ENCODE peak calls at places on chromosomes 3 and 15, in four cellular contexts. L is mucosa of descending colon, B is tibial artery, M is adipocyte. K is an unnamed sample. For H3K4me1, the result is how much of the 10 kb centered on the place peaks cover.

GRCh38 chr15:50906954-50907865 is 1.3 kb upstream of the AP4E1 start:
- DNase-seq in B (no peak), M (peak), L (no peak), K (no peak)

GRCh38 chr3:115975353-115975752 is 352.0 kb downstream of the GAP43 start:
- DNase-seq in M (peak), L (no peak), B (no peak), K (no peak)

GRCh38 chr15:47587938-47588817 is 129.1 kb upstream of the SEMA6D start:
- DNase-seq in B (no peak), L (no peak), M (no peak), K (no peak)

GRCh38 chr15:56390739-56391267 is 25.6 kb downstream of the TEX9 start:
- DNase-seq in L (no peak), B (no peak), M (no peak), K (no peak)

GRCh38 chr15:29854413-29854812 is 32.1 kb upstream of the TJP1 start:
- DNase-seq in L (no peak), M (peak), B (no peak), K (no peak)

GRCh38 chr15:57611938-57612337 is 20.2 kb downstream of the MYZAP start:
- DNase-seq in L (no peak), B (peak), M (peak), K (peak)

GRCh38 chr3:35223636-35224035 is 415.7 kb upstream of the ARPP21 start:
- DNase-seq in B (no peak), M (peak), L (no peak), K (no peak)

GRCh38 chr3:140499114-140499757 is 178.6 kb upstream of the TRIM42 start:
- DNase-seq in B (no peak), M (peak), L (no peak), K (no peak)

GRCh38 chr3:184568918-184569829 is 7.6 kb downstream of the EPHB3 start:
- DNase-seq in L (peak), B (peak), M (peak), K (peak)

GRCh38 chr15:51382787-51383186 is 41.3 kb downstream of the GLDN start:
- DNase-seq in L (no peak), B (no peak), M (peak), K (no peak)

GRCh38 chr3:127056976-127057375 is 74.1 kb downstream of the PLXNA1 start:
- DNase-seq in M (no peak), B (no peak), L (no peak), K (no peak)

GRCh38 chr15:80876034-80876433 is 96.9 kb downstream of the CEMIP start:
- DNase-seq in M (no peak), L (no peak), B (peak), K (no peak)

GRCh38 chr3:60919296-60919695 is 332.0 kb downstream of the FHIT start:
- DNase-seq in B (no peak), L (no peak), M (no peak), K (no peak)

GRCh38 chr3:104939196-104939595 is 427.5 kb upstream of the ALCAM start:
- DNase-seq in L (no peak), B (no peak), M (peak), K (no peak)

GRCh38 chr3:142597898-142598297 is 1.7 kb downstream of the PLS1 start:
- DNase-seq in M (no peak), L (no peak), B (no peak), K (no peak)

GRCh38 chr15:50816191-50816590 is 50.7 kb upstream of the SPPL2A start:
- DNase-seq in M (no peak), L (peak), B (no peak), K (no peak)

GRCh38 chr3:15542641-15543040 is 21.1 kb upstream of the COLQ start:
- DNase-seq in B (no peak), M (no peak), L (no peak), K (no peak)

GRCh38 chr3:51675201-51675611 is 4.2 kb downstream of the TEX264 start:
- DNase-seq in B (no peak), M (peak), L (no peak), K (no peak)

GRCh38 chr15:68712886-68713285 is 107.8 kb downstream of the ANP32A start:
- DNase-seq in B (no peak), M (no peak), L (no peak), K (no peak)

GRCh38 chr3:133162906-133163305 is 124.7 kb downstream of the TMEM108 start:
- DNase-seq in L (no peak), B (no peak), M (no peak), K (no peak)

GRCh38 chr3:149600619-149601018 is 57.2 kb downstream of the WWTR1 start:
- DNase-seq in B (no peak), L (no peak), M (no peak), K (no peak)

GRCh38 chr3:55061619-55062018 is 133.8 kb upstream of the LRTM1 start:
- DNase-seq in M (no peak), B (no peak), L (no peak), K (no peak)

GRCh38 chr3:160260587-160261270 is 35.5 kb downstream of the C3orf80 start:
- DNase-seq in L (no peak), B (no peak), M (peak), K (no peak)

GRCh38 chr15:87212041-87212440 is 1044.5 kb downstream of the NTRK3 start:
- DNase-seq in B (no peak), L (no peak), M (peak), K (no peak)

GRCh38 chr3:196524527-196524926 is 9.4 kb upstream of the SMCO1 start:
- DNase-seq in B (no peak), L (no peak), M (peak), K (no peak)

GRCh38 chr3:9211155-9211950 is 38.1 kb downstream of the SRGAP3 start:
- DNase-seq in M (peak), L (no peak), B (no peak), K (no peak)

GRCh38 chr15:57245130-57245529 is 131.2 kb upstream of the CGNL1 start:
- DNase-seq in M (no peak), B (no peak), L (no peak), K (no peak)

GRCh38 chr15:51161491-51162260 is 67.0 kb upstream of the TNFAIP8L3 start:
- DNase-seq in M (no peak), B (no peak), L (no peak), K (no peak)

GRCh38 chr3:154642066-154642619 is 212.2 kb upstream of the GPR149 start:
- DNase-seq in L (no peak), B (no peak), M (no peak), K (no peak)
- H3K4me1 ChIP-seq in L (under half), B (under half), M (under half), K (under half)

GRCh38 chr3:45599424-45599886 is 4.9 kb downstream of the LIMD1 start:
- DNase-seq in B (no peak), M (no peak), L (peak), K (no peak)
- H3K4me1 ChIP-seq in B (under half), M (under half), L (under half), K (under half)

GRCh38 chr15:90040618-90041017 is 39.5 kb downstream of the ZNF710 start:
- DNase-seq in M (no peak), B (no peak), L (peak), K (no peak)

GRCh38 chr15:90037961-90038633 is 37.0 kb downstream of the ZNF710 start:
- DNase-seq in B (no peak), L (no peak), M (peak), K (no peak)

GRCh38 chr15:90037510-90037860 is 36.4 kb downstream of the ZNF710 start:
- DNase-seq in L (no peak), B (no peak), M (peak), K (no peak)

GRCh38 chr15:90038639-90039095 is 37.5 kb downstream of the ZNF710 start:
- DNase-seq in B (no peak), L (no peak), M (no peak), K (no peak)

DNA sequence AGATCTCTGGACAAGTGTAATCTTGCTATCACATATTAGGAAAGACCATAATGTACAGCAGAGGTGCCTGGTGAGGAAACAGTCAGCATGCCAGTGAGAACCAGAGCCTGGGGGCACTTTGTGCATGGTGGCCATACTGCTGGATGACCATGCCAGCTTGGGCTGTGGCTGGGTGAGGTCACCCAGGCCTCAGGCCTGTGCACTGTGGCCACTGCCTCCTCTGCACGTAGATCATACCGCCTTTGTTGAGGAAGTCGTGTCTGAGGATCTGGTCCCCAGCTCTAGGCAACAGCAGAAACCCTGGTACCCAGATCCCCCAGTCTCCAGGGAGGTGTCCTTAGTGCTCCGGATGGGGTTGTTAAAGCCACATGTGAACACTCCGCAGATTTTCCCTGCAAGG is 38.9 kb downstream of the ZNF710 start:
- DNase-seq in M (no peak), B (no peak), L (no peak), K (no peak)
- H3K4me1 ChIP-seq in M (under half), B (under half), L (under half), K (under half)

GRCh38 chr3:45123030-45123429 is 23.1 kb downstream of the CDCP1 start:
- DNase-seq in M (peak), B (no peak), L (no peak), K (no peak)

GRCh38 chr3:45123841-45124269 is 22.3 kb downstream of the CDCP1 start:
- DNase-seq in B (no peak), L (no peak), M (peak), K (peak)

GRCh38 chr3:45124956-45125355 is 21.2 kb downstream of the CDCP1 start:
- DNase-seq in B (no peak), M (no peak), L (no peak), K (no peak)

GRCh38 chr3:45125550-45126026 is 20.6 kb downstream of the CDCP1 start:
- DNase-seq in B (no peak), L (no peak), M (no peak), K (no peak)

DNA sequence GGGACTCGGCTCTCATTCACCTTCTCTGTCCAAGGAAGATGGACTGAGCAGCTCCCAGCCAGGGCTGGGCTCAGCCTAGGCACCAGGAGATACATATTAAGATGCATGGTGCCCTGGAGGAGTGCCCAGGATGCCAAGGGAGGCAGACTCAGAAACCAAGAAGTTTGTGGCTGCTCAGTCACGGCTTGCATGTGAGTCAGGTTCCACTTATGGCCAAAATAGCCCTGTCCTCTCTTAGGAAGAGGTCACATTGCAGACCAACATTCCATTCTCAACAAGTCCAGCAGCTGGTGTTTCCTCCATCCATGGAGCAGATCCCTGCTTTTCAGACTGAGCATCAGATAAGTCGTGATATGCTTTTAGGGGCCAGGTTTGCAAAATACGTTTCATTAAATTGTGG is 21.8 kb downstream of the CDCP1 start:
- DNase-seq in B (no peak), L (no peak), M (peak), K (peak)
- H3K4me1 ChIP-seq in B (under half), L (under half), M (under half), K (under half)

DNA sequence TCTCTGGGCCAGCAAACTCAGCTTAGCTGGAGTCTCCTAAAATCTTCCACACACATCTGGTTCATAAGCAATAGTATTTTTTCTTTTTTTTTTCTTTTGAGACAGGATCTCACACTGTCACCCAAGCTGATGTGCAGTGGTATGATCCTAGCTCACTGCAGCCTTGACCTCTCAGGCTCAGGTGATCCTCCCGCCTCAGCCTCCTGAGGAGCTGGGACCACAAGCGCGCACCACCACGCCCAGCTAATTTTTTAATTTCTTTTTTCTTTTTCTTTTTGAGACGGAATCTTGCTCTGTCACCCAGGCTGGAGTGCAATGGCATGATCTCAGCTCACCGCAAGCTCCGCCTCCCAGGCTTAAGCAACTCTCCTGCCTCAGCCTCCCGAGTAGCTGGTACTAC is 34.3 kb downstream of the RNU5B-1 start:
- DNase-seq in B (no peak), M (no peak), L (no peak), K (no peak)
- H3K4me1 ChIP-seq in B (under half), M (under half), L (under half), K (under half)

GRCh38 chr3:33425456-33425855 is 14.7 kb downstream of the UBP1 start:
- DNase-seq in L (no peak), M (no peak), B (no peak), K (no peak)
- H3K4me1 ChIP-seq in L (under half), M (under half), B (under half), K (under half)

GRCh38 chr15:71335591-71335990 is 220.3 kb downstream of the THSD4 start:
- DNase-seq in B (no peak), M (no peak), L (no peak), K (no peak)

GRCh38 chr15:71333839-71334238 is 218.6 kb downstream of the THSD4 start:
- DNase-seq in M (peak), L (no peak), B (no peak), K (no peak)

GRCh38 chr15:71332605-71333004 is 217.3 kb downstream of the THSD4 start:
- DNase-seq in L (no peak), B (no peak), M (no peak), K (no peak)

GRCh38 chr15:71334874-71335273 is 219.6 kb downstream of the THSD4 start:
- DNase-seq in B (no peak), M (no peak), L (no peak), K (no peak)

DNA sequence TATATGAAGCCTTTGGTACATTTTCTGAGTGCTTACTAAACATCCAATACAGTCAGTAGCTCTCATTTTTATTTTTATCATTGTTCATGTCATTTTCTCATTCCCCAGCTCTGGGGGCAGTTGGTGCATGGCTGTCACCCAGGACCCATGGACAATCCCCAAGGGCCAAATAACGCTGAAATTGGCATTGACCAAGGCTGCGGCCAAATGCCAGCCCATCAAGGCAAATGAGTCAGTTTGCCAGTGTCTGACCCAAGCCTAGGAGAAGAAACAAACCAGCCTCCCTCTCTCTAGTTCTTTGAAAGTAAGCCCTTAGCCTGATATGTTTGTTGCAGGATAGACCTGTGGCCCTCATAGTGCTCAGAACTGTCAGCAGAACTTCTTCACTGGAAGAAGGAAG is 219.2 kb downstream of the THSD4 start:
- DNase-seq in B (peak), L (no peak), M (no peak), K (peak)
- H3K4me1 ChIP-seq in B (under half), L (under half), M (under half), K (under half)

DNA sequence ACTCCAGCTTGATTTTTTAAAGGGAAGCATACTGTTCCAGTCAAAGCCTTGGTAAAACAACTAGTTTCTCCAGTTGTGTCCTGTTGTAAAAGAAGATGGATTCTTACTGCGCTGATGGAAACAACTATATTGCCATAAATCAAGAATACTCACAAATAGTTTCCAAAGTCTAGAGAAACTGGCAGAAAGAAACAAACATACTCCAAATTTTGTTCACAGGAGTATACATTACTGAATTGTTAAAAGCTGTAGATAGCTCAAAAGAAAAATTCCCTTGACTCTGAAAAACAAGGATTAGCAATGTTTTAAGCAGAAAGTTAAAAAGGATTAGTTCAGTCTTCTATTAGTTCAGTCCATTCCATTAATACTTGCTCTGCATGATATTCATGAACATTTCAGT is 27.6 kb downstream of the SORD start:
- DNase-seq in M (no peak), B (no peak), L (no peak), K (no peak)
- H3K4me1 ChIP-seq in M (under half), B (under half), L (under half), K (under half)

DNA sequence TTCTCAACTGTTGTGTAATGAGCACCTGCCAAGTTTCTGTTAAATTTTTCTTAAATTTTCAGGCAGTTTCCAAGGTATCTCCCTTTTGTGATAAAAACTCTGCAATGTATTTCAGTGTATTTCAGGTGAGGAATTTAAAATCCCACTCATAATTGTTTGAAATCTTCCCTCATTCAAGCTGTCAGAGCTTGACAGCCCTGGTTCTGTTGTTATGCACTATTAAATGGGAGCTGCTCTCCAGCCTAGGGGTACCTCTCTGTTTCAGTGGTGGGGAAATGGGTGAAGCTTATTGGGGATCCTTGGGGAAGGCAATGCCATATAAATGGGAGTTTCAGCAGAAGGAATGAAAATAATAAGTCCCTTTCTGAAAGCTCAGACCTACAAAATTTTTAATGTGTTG is 178.0 kb upstream of the TMCO5A start:
- DNase-seq in B (no peak), M (no peak), L (no peak), K (no peak)
- H3K4me1 ChIP-seq in B (under half), M (under half), L (under half), K (under half)

GRCh38 chr3:158713094-158713499 is 19.2 kb downstream of the RARRES1 start:
- DNase-seq in L (no peak), M (peak), B (peak), K (no peak)
- H3K4me1 ChIP-seq in L (under half), M (under half), B (under half), K (under half)

K was measured in aorta.